ENCODE peak calls at places on chromosome 13, in eight cellular contexts. One of them, this sample, is unnamed.

GRCh38 chr13:113441661-113442060 is 11.6 kb downstream of the ADPRHL1 start:
- DNase-seq in stimulated activated CD4-positive, alpha-beta T cell treated with anti-CD3 and anti-CD28 coated beads, Interleukin-4, amount 100 ng/mL, for 4 hours: no peak
- DNase-seq in fibroblast of pulmonary artery: no peak
- DNase-seq in KG1: no peak
- DNase-seq in fibroblast of mammary gland: no peak
- DNase-seq in naive thymus-derived CD4-positive, alpha-beta T cell: no peak
- DNase-seq in activated naive CD4-positive, alpha-beta T cell treated with anti-CD3 and anti-CD28 coated beads, Interleukin-2, amount 50 U/mL, for 16 hours: no peak
- DNase-seq in H9: no peak
- DNase-seq in this sample: no peak

GRCh38 chr13:39364797-39365468 is 238.1 kb downstream of the LHFPL6 start:
- DNase-seq in stimulated activated CD4-positive, alpha-beta T cell treated with anti-CD3 and anti-CD28 coated beads, Interleukin-4, amount 100 ng/mL, for 4 hours: no peak
- DNase-seq in fibroblast of pulmonary artery: no peak
- DNase-seq in KG1: no peak
- DNase-seq in fibroblast of mammary gland: peak; percentile 49
- DNase-seq in naive thymus-derived CD4-positive, alpha-beta T cell: no peak
- DNase-seq in activated naive CD4-positive, alpha-beta T cell treated with anti-CD3 and anti-CD28 coated beads, Interleukin-2, amount 50 U/mL, for 16 hours: no peak
- DNase-seq in H9: no peak
- DNase-seq in this sample: no peak

GRCh38 chr13:94268661-94269060 is 210.8 kb downstream of the DCT start:
- DNase-seq in stimulated activated CD4-positive, alpha-beta T cell treated with anti-CD3 and anti-CD28 coated beads, Interleukin-4, amount 100 ng/mL, for 4 hours: no peak
- DNase-seq in fibroblast of pulmonary artery: no peak
- DNase-seq in KG1: no peak
- DNase-seq in fibroblast of mammary gland: peak; percentile 20
- DNase-seq in naive thymus-derived CD4-positive, alpha-beta T cell: no peak
- DNase-seq in activated naive CD4-positive, alpha-beta T cell treated with anti-CD3 and anti-CD28 coated beads, Interleukin-2, amount 50 U/mL, for 16 hours: no peak
- DNase-seq in H9: no peak
- DNase-seq in this sample: no peak

GRCh38 chr13:73341748-73342147 is 282.9 kb downstream of the KLF5 start:
- DNase-seq in stimulated activated CD4-positive, alpha-beta T cell treated with anti-CD3 and anti-CD28 coated beads, Interleukin-4, amount 100 ng/mL, for 4 hours: no peak
- DNase-seq in fibroblast of pulmonary artery: peak; percentile 29
- DNase-seq in KG1: no peak
- DNase-seq in fibroblast of mammary gland: peak; percentile 68
- DNase-seq in naive thymus-derived CD4-positive, alpha-beta T cell: no peak
- DNase-seq in activated naive CD4-positive, alpha-beta T cell treated with anti-CD3 and anti-CD28 coated beads, Interleukin-2, amount 50 U/mL, for 16 hours: no peak
- DNase-seq in H9: peak; percentile 30
- DNase-seq in this sample: no peak

GRCh38 chr13:41544824-41545707 is 87.7 kb downstream of the RGCC start:
- DNase-seq in stimulated activated CD4-positive, alpha-beta T cell treated with anti-CD3 and anti-CD28 coated beads, Interleukin-4, amount 100 ng/mL, for 4 hours: no peak
- DNase-seq in fibroblast of pulmonary artery: no peak
- DNase-seq in KG1: no peak
- DNase-seq in fibroblast of mammary gland: no peak
- DNase-seq in naive thymus-derived CD4-positive, alpha-beta T cell: no peak
- DNase-seq in activated naive CD4-positive, alpha-beta T cell treated with anti-CD3 and anti-CD28 coated beads, Interleukin-2, amount 50 U/mL, for 16 hours: no peak
- DNase-seq in H9: no peak
- DNase-seq in this sample: no peak

GRCh38 chr13:114142640-114143490 is 10.4 kb upstream of the RASA3 start:
- DNase-seq in stimulated activated CD4-positive, alpha-beta T cell treated with anti-CD3 and anti-CD28 coated beads, Interleukin-4, amount 100 ng/mL, for 4 hours: no peak
- DNase-seq in fibroblast of pulmonary artery: no peak
- DNase-seq in KG1: no peak
- DNase-seq in fibroblast of mammary gland: no peak
- DNase-seq in naive thymus-derived CD4-positive, alpha-beta T cell: peak; percentile 87
- DNase-seq in activated naive CD4-positive, alpha-beta T cell treated with anti-CD3 and anti-CD28 coated beads, Interleukin-2, amount 50 U/mL, for 16 hours: peak; percentile 44
- DNase-seq in H9: no peak
- DNase-seq in this sample: peak; percentile 78

GRCh38 chr13:47632311-47632710 is 368.8 kb downstream of the SUCLA2 start:
- DNase-seq in stimulated activated CD4-positive, alpha-beta T cell treated with anti-CD3 and anti-CD28 coated beads, Interleukin-4, amount 100 ng/mL, for 4 hours: no peak
- DNase-seq in fibroblast of pulmonary artery: no peak
- DNase-seq in KG1: no peak
- DNase-seq in fibroblast of mammary gland: no peak
- DNase-seq in naive thymus-derived CD4-positive, alpha-beta T cell: no peak
- DNase-seq in activated naive CD4-positive, alpha-beta T cell treated with anti-CD3 and anti-CD28 coated beads, Interleukin-2, amount 50 U/mL, for 16 hours: no peak
- DNase-seq in H9: peak; percentile 43
- DNase-seq in this sample: no peak

GRCh38 chr13:23384111-23384510 is 49.4 kb downstream of the SACS start:
- DNase-seq in stimulated activated CD4-positive, alpha-beta T cell treated with anti-CD3 and anti-CD28 coated beads, Interleukin-4, amount 100 ng/mL, for 4 hours: no peak
- DNase-seq in fibroblast of pulmonary artery: peak; percentile 26
- DNase-seq in KG1: no peak
- DNase-seq in fibroblast of mammary gland: peak; percentile 72
- DNase-seq in naive thymus-derived CD4-positive, alpha-beta T cell: no peak
- DNase-seq in activated naive CD4-positive, alpha-beta T cell treated with anti-CD3 and anti-CD28 coated beads, Interleukin-2, amount 50 U/mL, for 16 hours: no peak
- DNase-seq in H9: no peak
- DNase-seq in this sample: no peak

GRCh38 chr13:46593403-46593802 is 40.4 kb downstream of the LRCH1 start:
- DNase-seq in stimulated activated CD4-positive, alpha-beta T cell treated with anti-CD3 and anti-CD28 coated beads, Interleukin-4, amount 100 ng/mL, for 4 hours: peak; percentile 22
- DNase-seq in fibroblast of pulmonary artery: no peak
- DNase-seq in KG1: no peak
- DNase-seq in fibroblast of mammary gland: no peak
- DNase-seq in naive thymus-derived CD4-positive, alpha-beta T cell: peak; percentile 65
- DNase-seq in activated naive CD4-positive, alpha-beta T cell treated with anti-CD3 and anti-CD28 coated beads, Interleukin-2, amount 50 U/mL, for 16 hours: peak; percentile 55
- DNase-seq in H9: no peak
- DNase-seq in this sample: peak; percentile 28

GRCh38 chr13:107866666-107867623 is 348.4 kb downstream of the LIG4 start:
- DNase-seq in stimulated activated CD4-positive, alpha-beta T cell treated with anti-CD3 and anti-CD28 coated beads, Interleukin-4, amount 100 ng/mL, for 4 hours: no peak
- DNase-seq in fibroblast of pulmonary artery: peak; percentile 39
- DNase-seq in KG1: no peak
- DNase-seq in fibroblast of mammary gland: peak; percentile 20
- DNase-seq in naive thymus-derived CD4-positive, alpha-beta T cell: no peak
- DNase-seq in activated naive CD4-positive, alpha-beta T cell treated with anti-CD3 and anti-CD28 coated beads, Interleukin-2, amount 50 U/mL, for 16 hours: no peak
- DNase-seq in H9: peak; percentile 43
- DNase-seq in this sample: no peak

GRCh38 chr13:67343777-67344176 is 113.6 kb upstream of the PCDH9 start:
- DNase-seq in stimulated activated CD4-positive, alpha-beta T cell treated with anti-CD3 and anti-CD28 coated beads, Interleukin-4, amount 100 ng/mL, for 4 hours: no peak
- DNase-seq in fibroblast of pulmonary artery: no peak
- DNase-seq in KG1: no peak
- DNase-seq in fibroblast of mammary gland: no peak
- DNase-seq in naive thymus-derived CD4-positive, alpha-beta T cell: no peak
- DNase-seq in activated naive CD4-positive, alpha-beta T cell treated with anti-CD3 and anti-CD28 coated beads, Interleukin-2, amount 50 U/mL, for 16 hours: no peak
- DNase-seq in H9: no peak
- DNase-seq in this sample: no peak

GRCh38 chr13:30577381-30577780 is 40.3 kb upstream of the USPL1 start:
- DNase-seq in stimulated activated CD4-positive, alpha-beta T cell treated with anti-CD3 and anti-CD28 coated beads, Interleukin-4, amount 100 ng/mL, for 4 hours: no peak
- DNase-seq in fibroblast of pulmonary artery: peak; percentile 76
- DNase-seq in KG1: no peak
- DNase-seq in fibroblast of mammary gland: peak; percentile 96
- DNase-seq in naive thymus-derived CD4-positive, alpha-beta T cell: no peak
- DNase-seq in activated naive CD4-positive, alpha-beta T cell treated with anti-CD3 and anti-CD28 coated beads, Interleukin-2, amount 50 U/mL, for 16 hours: no peak
- DNase-seq in H9: no peak
- DNase-seq in this sample: no peak

GRCh38 chr13:73141292-73141771 is 82.5 kb downstream of the KLF5 start:
- DNase-seq in stimulated activated CD4-positive, alpha-beta T cell treated with anti-CD3 and anti-CD28 coated beads, Interleukin-4, amount 100 ng/mL, for 4 hours: no peak
- DNase-seq in fibroblast of pulmonary artery: peak; percentile 60
- DNase-seq in KG1: no peak
- DNase-seq in fibroblast of mammary gland: no peak
- DNase-seq in naive thymus-derived CD4-positive, alpha-beta T cell: no peak
- DNase-seq in activated naive CD4-positive, alpha-beta T cell treated with anti-CD3 and anti-CD28 coated beads, Interleukin-2, amount 50 U/mL, for 16 hours: no peak
- DNase-seq in H9: no peak
- DNase-seq in this sample: no peak

GRCh38 chr13:50994651-50995050 is 85.1 kb downstream of the RNASEH2B start:
- DNase-seq in stimulated activated CD4-positive, alpha-beta T cell treated with anti-CD3 and anti-CD28 coated beads, Interleukin-4, amount 100 ng/mL, for 4 hours: no peak
- DNase-seq in fibroblast of pulmonary artery: no peak
- DNase-seq in KG1: no peak
- DNase-seq in fibroblast of mammary gland: no peak
- DNase-seq in naive thymus-derived CD4-positive, alpha-beta T cell: no peak
- DNase-seq in activated naive CD4-positive, alpha-beta T cell treated with anti-CD3 and anti-CD28 coated beads, Interleukin-2, amount 50 U/mL, for 16 hours: no peak
- DNase-seq in H9: peak; percentile 20
- DNase-seq in this sample: no peak

GRCh38 chr13:105410602-105411001 is 1124.9 kb downstream of the EFNB2 start:
- DNase-seq in stimulated activated CD4-positive, alpha-beta T cell treated with anti-CD3 and anti-CD28 coated beads, Interleukin-4, amount 100 ng/mL, for 4 hours: peak; percentile 7
- DNase-seq in fibroblast of pulmonary artery: peak; percentile 51
- DNase-seq in KG1: no peak
- DNase-seq in fibroblast of mammary gland: peak; percentile 41
- DNase-seq in naive thymus-derived CD4-positive, alpha-beta T cell: peak; percentile 9
- DNase-seq in activated naive CD4-positive, alpha-beta T cell treated with anti-CD3 and anti-CD28 coated beads, Interleukin-2, amount 50 U/mL, for 16 hours: peak; percentile 18
- DNase-seq in H9: peak; percentile 71
- DNase-seq in this sample: peak; percentile 23

GRCh38 chr13:35704331-35704730 is 227.8 kb upstream of the MAB21L1 start:
- DNase-seq in stimulated activated CD4-positive, alpha-beta T cell treated with anti-CD3 and anti-CD28 coated beads, Interleukin-4, amount 100 ng/mL, for 4 hours: no peak
- DNase-seq in fibroblast of pulmonary artery: no peak
- DNase-seq in KG1: no peak
- DNase-seq in fibroblast of mammary gland: no peak
- DNase-seq in naive thymus-derived CD4-positive, alpha-beta T cell: no peak
- DNase-seq in activated naive CD4-positive, alpha-beta T cell treated with anti-CD3 and anti-CD28 coated beads, Interleukin-2, amount 50 U/mL, for 16 hours: no peak
- DNase-seq in H9: no peak
- DNase-seq in this sample: no peak

GRCh38 chr13:72151241-72151640 is 284.2 kb upstream of the DACH1 start:
- DNase-seq in stimulated activated CD4-positive, alpha-beta T cell treated with anti-CD3 and anti-CD28 coated beads, Interleukin-4, amount 100 ng/mL, for 4 hours: no peak
- DNase-seq in fibroblast of pulmonary artery: peak; percentile 66
- DNase-seq in KG1: no peak
- DNase-seq in fibroblast of mammary gland: no peak
- DNase-seq in naive thymus-derived CD4-positive, alpha-beta T cell: no peak
- DNase-seq in activated naive CD4-positive, alpha-beta T cell treated with anti-CD3 and anti-CD28 coated beads, Interleukin-2, amount 50 U/mL, for 16 hours: no peak
- DNase-seq in H9: no peak
- DNase-seq in this sample: no peak

GRCh38 chr13:104534847-104535246 is 1468.6 kb upstream of the SLC10A2 start:
- DNase-seq in stimulated activated CD4-positive, alpha-beta T cell treated with anti-CD3 and anti-CD28 coated beads, Interleukin-4, amount 100 ng/mL, for 4 hours: no peak
- DNase-seq in fibroblast of pulmonary artery: no peak
- DNase-seq in KG1: no peak
- DNase-seq in fibroblast of mammary gland: no peak
- DNase-seq in naive thymus-derived CD4-positive, alpha-beta T cell: no peak
- DNase-seq in activated naive CD4-positive, alpha-beta T cell treated with anti-CD3 and anti-CD28 coated beads, Interleukin-2, amount 50 U/mL, for 16 hours: no peak
- DNase-seq in H9: peak; percentile 61
- DNase-seq in this sample: peak; percentile 29

This sample was measured in Jurkat, Clone E6-1.